ENCODE peak calls at places on chromosomes 12 and 14, in seven cellular contexts. T is HuH-7.5; F is AG10803; C is RWPE1; X is activated CD4-positive, CD25-positive, alpha-beta regulatory T cell; P is KBM-7; I is foreskin melanocyte. Z is an unnamed sample.

GRCh38 chr12:47272412-47273190 is 192.8 kb upstream of the AMIGO2 start:
- DNase-seq in T (no peak), F (peak), C (no peak), X (no peak), P (no peak), I (no peak), Z (no peak)

GRCh38 chr12:76549131-76549530 is 10.4 kb downstream of the OSBPL8 start:
- DNase-seq in T (no peak), F (no peak), C (no peak), X (no peak), P (no peak), I (no peak), Z (no peak)

GRCh38 chr14:33062881-33063280 is 124.2 kb downstream of the NPAS3 start:
- DNase-seq in T (no peak), F (peak), C (no peak), X (no peak), P (no peak), I (no peak), Z (no peak)

GRCh38 chr12:109462868-109463692 is 14.0 kb downstream of the KCTD10 start:
- DNase-seq in T (no peak), F (peak), C (peak), X (no peak), P (peak), I (peak), Z (peak)

GRCh38 chr14:24317141-24317927 is 6.0 kb downstream of the LTB4R start:
- DNase-seq in T (no peak), F (no peak), C (peak), X (no peak), P (no peak), I (no peak), Z (peak)

GRCh38 chr12:26971963-26972362 is 33.7 kb downstream of the FGFR1OP2 start:
- DNase-seq in T (no peak), F (no peak), C (no peak), X (no peak), P (no peak), I (no peak), Z (no peak)

GRCh38 chr12:94731733-94732360 is 81.5 kb upstream of the TMCC3 start:
- DNase-seq in T (no peak), F (no peak), C (peak), X (no peak), P (no peak), I (no peak), Z (no peak)

GRCh38 chr12:40248585-40249297 is 23.9 kb downstream of the LRRK2 start:
- DNase-seq in T (no peak), F (no peak), C (peak), X (no peak), P (no peak), I (no peak), Z (no peak)

GRCh38 chr12:10959777-10960176 is 20.7 kb upstream of the TAS2R14 start:
- DNase-seq in T (no peak), F (peak), C (no peak), X (no peak), P (no peak), I (peak), Z (no peak)

GRCh38 chr12:110269622-110270124 is 11.4 kb upstream of the ATP2A2 start:
- DNase-seq in T (no peak), F (peak), C (peak), X (no peak), P (peak), I (no peak), Z (peak)

GRCh38 chr14:81766597-81766996 is 232.9 kb upstream of the SEL1L start:
- DNase-seq in T (no peak), F (no peak), C (no peak), X (no peak), P (no peak), I (peak), Z (no peak)

GRCh38 chr12:105907982-105908381 is 230.8 kb downstream of the NUAK1 start:
- DNase-seq in T (no peak), F (peak), C (no peak), X (no peak), P (no peak), I (no peak), Z (no peak)

GRCh38 chr12:67747869-67748760 is 99.6 kb downstream of the DYRK2 start:
- DNase-seq in T (peak), F (peak), C (no peak), X (no peak), P (no peak), I (peak), Z (peak)

GRCh38 chr12:6200266-6201198 is at the start of gene CD9:
- DNase-seq in T (peak), F (no peak), C (peak), X (no peak), P (peak), I (no peak), Z (peak)

GRCh38 chr14:93533437-93533836 is 102.7 kb downstream of the UNC79 start:
- DNase-seq in T (no peak), F (no peak), C (peak), X (no peak), P (no peak), I (no peak), Z (no peak)

GRCh38 chr12:110122929-110123328 is 1.2 kb upstream of the IFT81 start:
- DNase-seq in T (no peak), F (no peak), C (no peak), X (no peak), P (no peak), I (no peak), Z (no peak)

GRCh38 chr14:23643533-23644194 is 7.5 kb downstream of the DHRS2 start:
- DNase-seq in T (no peak), F (no peak), C (no peak), X (no peak), P (no peak), I (no peak), Z (no peak)

GRCh38 chr12:119444462-119445044 is 110.0 kb downstream of the CCDC60 start:
- DNase-seq in T (peak), F (no peak), C (peak), X (no peak), P (peak), I (peak), Z (peak)

GRCh38 chr12:120944645-120945217 is 33.6 kb upstream of the HNF1A start:
- DNase-seq in T (peak), F (peak), C (peak), X (peak), P (peak), I (peak), Z (peak)